ENCODE peak calls at places on chromosomes 16 and 17, in ten cellular contexts. Z is endodermal cell; U is ascending aorta; X is CD8-positive, alpha-beta T cell; A is AG09309; J is GM06990; T is gastrocnemius medialis; S is retinal pigment epithelial cell; B is prostate gland; H is mesothelial cell of epicardium. R is an unnamed sample.

GRCh38 chr17:14871921-14872320 is 393.2 kb downstream of the PMP22 start:
- DNase-seq in U (no peak), J (no peak), T (no peak), Z (no peak), A (peak), B (no peak), X (no peak), H (no peak), S (no peak), R (no peak)

GRCh38 chr16:79776243-79776884 is 175.8 kb upstream of the MAF start:
- DNase-seq in J (no peak), A (no peak), H (no peak), B (peak), U (no peak), X (no peak), Z (peak), T (peak), S (no peak), R (no peak)

GRCh38 chr17:33463887-33464286 is 170.8 kb upstream of the ASIC2 start:
- DNase-seq in S (no peak), A (no peak), J (no peak), H (no peak), U (no peak), X (no peak), B (no peak), Z (peak), T (no peak), R (no peak)

GRCh38 chr17:73304971-73305786 is 6.6 kb downstream of the CDC42EP4 start:
- DNase-seq in B (no peak), S (no peak), H (no peak), X (no peak), J (no peak), Z (peak), T (peak), A (no peak), U (no peak), R (no peak)

GRCh38 chr17:68036304-68037147 is 991 bp downstream of the KPNA2 start:
- DNase-seq in Z (no peak), B (no peak), S (no peak), J (no peak), H (no peak), A (no peak), U (no peak), X (no peak), T (no peak), R (no peak)

GRCh38 chr17:20200016-20200788 is 191.0 kb downstream of the SPECC1 start:
- DNase-seq in J (no peak), X (no peak), Z (peak), U (no peak), H (no peak), A (no peak), B (no peak), S (peak), T (no peak), R (no peak)

GRCh38 chr17:76527430-76528111 is 9.9 kb downstream of the CYGB start:
- DNase-seq in H (no peak), T (peak), A (no peak), B (no peak), Z (peak), J (peak), S (no peak), U (peak), X (peak), R (peak)

GRCh38 chr17:78170692-78171590 is 2.6 kb downstream of the SYNGR2 start:
- DNase-seq in U (no peak), S (no peak), J (no peak), A (no peak), B (no peak), X (no peak), T (no peak), Z (no peak), H (no peak), R (no peak)

GRCh38 chr17:82213251-82214011 is 789 bp upstream of the CCDC57 start:
- DNase-seq in S (no peak), T (peak), H (no peak), J (peak), Z (peak), U (no peak), A (no peak), X (no peak), B (no peak), R (peak)

GRCh38 chr17:51765558-51766145 is 392.9 kb downstream of the CA10 start:
- DNase-seq in J (no peak), S (no peak), T (no peak), A (no peak), Z (no peak), B (no peak), X (no peak), H (no peak), U (no peak), R (no peak)

GRCh38 chr16:23587726-23588125 is 8.4 kb downstream of the NDUFAB1 start:
- DNase-seq in S (peak), T (no peak), J (no peak), X (no peak), H (no peak), U (no peak), Z (no peak), A (peak), B (no peak), R (no peak)

GRCh38 chr16:81562174-81562849 is 117.7 kb downstream of the CMIP start:
- DNase-seq in U (no peak), T (no peak), A (no peak), Z (no peak), X (no peak), S (no peak), H (no peak), B (no peak), J (no peak), R (no peak)

DNA sequence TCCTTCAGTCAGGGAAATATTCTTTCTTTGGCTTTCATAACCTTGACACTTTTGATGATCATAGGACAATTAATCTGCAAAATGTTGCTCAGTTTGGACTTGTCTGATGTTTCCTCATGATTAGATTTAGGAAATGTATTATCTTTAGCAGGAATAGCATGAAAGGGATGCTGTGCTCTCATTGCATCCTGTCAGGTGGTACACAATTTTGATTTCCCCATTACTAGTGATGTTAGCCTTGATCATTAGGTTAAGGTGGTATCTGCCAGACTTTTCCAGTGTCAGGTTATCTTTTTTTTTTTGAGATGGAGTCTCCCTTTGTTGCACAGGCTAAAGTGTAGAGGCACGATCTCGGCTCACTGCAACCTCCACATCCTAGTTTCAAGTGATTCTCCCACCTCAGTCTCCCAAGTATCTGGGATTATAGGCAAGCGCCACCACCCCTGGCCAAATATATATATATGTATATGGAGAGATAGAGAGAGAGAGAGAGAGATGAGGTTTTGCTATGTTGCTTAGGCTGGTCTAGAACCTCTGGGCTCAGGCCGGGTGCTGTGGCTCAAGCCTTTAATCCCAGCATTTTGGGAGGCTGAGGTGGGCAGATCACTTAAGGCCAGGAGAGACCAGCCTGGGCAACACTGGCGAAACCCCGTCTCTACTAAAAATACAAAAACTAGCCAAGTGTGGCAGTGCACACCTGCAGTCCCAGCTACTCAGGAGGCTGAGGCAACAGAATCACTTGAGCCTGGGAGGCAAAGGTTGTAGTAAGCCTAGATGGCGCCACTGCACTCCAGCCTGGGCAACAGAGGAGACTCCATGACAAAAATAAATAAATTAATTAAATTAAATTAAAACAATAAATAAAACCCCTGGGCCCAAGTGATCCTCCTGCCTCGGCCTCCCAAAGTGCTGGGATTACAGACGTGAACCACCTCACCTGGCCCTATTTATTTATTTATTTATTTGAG is 15.8 kb upstream of the CAVIN1 start:
- DNase-seq in A (no peak), H (no peak), U (no peak), Z (peak), B (no peak), J (no peak), X (no peak), T (no peak), S (no peak), R (no peak)
- TF ChIP-seq CTCF in A (peak), H (no peak), U (no peak), Z (peak), B (no peak), J (peak), X (peak), T (peak), S (peak), R (no peak)

GRCh38 chr16:30569746-30570325 is 1.7 kb downstream of the ZNF688 start:
- DNase-seq in X (no peak), B (no peak), H (no peak), J (no peak), S (no peak), T (no peak), Z (no peak), A (no peak), U (no peak), R (no peak)
- TF ChIP-seq CTCF in X (no peak), B (no peak), H (no peak), J (no peak), S (no peak), T (no peak), Z (no peak), A (no peak), U (no peak), R (no peak)

GRCh38 chr16:69311533-69312388 is 611 bp downstream of the VPS4A start:
- DNase-seq in X (peak), J (no peak), H (no peak), U (no peak), A (no peak), Z (peak), B (no peak), T (no peak), S (no peak), R (no peak)
- TF ChIP-seq CTCF in X (no peak), J (peak), H (no peak), U (no peak), A (peak), Z (no peak), B (no peak), T (no peak), S (peak), R (no peak)

GRCh38 chr17:79925242-79925957 is 86.2 kb upstream of the CBX4 start:
- DNase-seq in J (no peak), U (no peak), H (no peak), A (no peak), S (no peak), T (peak), B (peak), X (no peak), Z (peak), R (no peak)
- TF ChIP-seq CTCF in J (no peak), U (no peak), H (no peak), A (peak), S (peak), T (no peak), B (no peak), X (no peak), Z (no peak), R (no peak)

DNA sequence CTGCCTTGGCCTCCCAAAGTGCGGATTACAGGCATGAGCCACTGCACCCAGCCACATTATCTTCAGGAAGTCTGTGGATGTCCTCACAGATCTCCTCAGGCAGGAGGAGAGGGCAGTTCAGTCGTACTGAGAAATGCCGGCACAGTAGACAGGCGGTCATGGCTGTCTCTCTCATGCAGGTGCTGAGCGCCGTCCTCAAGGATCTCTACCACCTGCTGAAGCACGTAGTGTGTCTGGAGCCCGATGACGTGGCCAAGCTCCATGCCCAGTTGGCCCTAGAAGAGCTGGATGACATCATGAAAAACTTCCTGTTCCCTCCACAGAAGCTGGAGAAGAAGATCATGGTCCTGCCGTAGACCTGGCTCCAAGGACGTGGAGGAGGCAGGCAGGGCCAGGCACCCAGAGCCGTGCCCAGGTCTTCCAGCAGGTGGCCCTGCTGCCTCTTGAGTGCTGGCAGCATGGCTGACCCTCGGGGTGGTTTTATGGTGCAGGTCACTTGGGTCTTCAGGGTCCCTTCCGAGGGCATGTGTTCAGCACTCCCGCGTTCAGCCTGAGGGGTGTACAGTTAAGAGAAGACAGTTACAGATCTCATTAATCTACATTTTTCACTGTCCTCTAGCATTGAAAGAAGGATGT is 22.0 kb upstream of the HAS3 start:
- DNase-seq in U (no peak), B (no peak), T (no peak), H (no peak), S (no peak), J (no peak), A (no peak), Z (peak), X (no peak), R (no peak)
- TF ChIP-seq CTCF in U (no peak), B (no peak), T (no peak), H (no peak), S (peak), J (peak), A (peak), Z (peak), X (no peak), R (no peak)

DNA sequence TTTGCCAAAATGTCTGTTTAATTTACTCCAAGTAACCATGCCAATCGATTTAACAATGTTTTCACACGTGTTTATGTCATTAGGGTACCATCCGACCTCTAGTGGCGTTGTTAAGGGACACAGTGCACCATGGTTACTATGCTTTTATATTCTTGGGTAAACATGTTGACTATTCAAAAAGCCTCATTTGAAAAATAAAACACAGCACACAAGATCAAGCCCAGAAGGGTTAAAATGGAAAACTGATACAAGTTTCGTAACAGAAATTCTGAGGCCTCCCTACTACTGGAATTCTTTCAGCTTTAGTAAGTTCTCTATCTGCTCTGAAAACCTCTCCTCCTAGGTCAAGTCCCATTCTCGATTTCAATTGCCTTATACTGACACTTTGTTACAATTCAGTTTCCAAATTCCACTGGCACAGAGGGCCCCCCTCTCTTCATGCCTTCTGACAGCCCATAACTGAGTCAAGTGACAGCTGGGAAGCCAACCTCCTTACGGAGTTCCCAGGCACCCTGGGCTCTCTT is 2.1 kb downstream of the CFAP20 start:
- DNase-seq in B (no peak), S (no peak), U (no peak), H (no peak), X (no peak), A (peak), Z (no peak), J (no peak), T (no peak), R (no peak)
- TF ChIP-seq CTCF in B (peak), S (peak), U (no peak), H (no peak), X (peak), A (peak), Z (peak), J (peak), T (peak), R (no peak)

GRCh38 chr17:79612468-79613194 is 1.8 kb upstream of the RBFOX3 start:
- DNase-seq in U (no peak), H (peak), Z (peak), B (no peak), X (peak), J (peak), A (no peak), S (no peak), T (no peak), R (no peak)
- TF ChIP-seq CTCF in U (no peak), H (peak), Z (peak), B (peak), X (peak), J (peak), A (peak), S (peak), T (no peak), R (no peak)

GRCh38 chr17:36464765-36465088 is 21.8 kb upstream of the ZNHIT3 start:
- DNase-seq in Z (peak), B (no peak), U (no peak), A (no peak), H (no peak), X (no peak), T (no peak), J (no peak), S (no peak), R (no peak)

GRCh38 chr17:36460265-36460937 is 26.1 kb upstream of the ZNHIT3 start:
- DNase-seq in T (no peak), S (no peak), A (no peak), X (no peak), Z (no peak), J (no peak), H (no peak), U (no peak), B (no peak), R (no peak)

GRCh38 chr17:36459601-36460000 is 26.9 kb upstream of the ZNHIT3 start:
- DNase-seq in B (no peak), J (no peak), U (no peak), X (no peak), H (no peak), A (no peak), Z (peak), S (no peak), T (no peak), R (no peak)

GRCh38 chr17:36461330-36462110 is 25.0 kb upstream of the ZNHIT3 start:
- DNase-seq in X (no peak), J (no peak), Z (peak), S (no peak), T (no peak), B (no peak), U (no peak), H (no peak), A (no peak), R (no peak)

DNA sequence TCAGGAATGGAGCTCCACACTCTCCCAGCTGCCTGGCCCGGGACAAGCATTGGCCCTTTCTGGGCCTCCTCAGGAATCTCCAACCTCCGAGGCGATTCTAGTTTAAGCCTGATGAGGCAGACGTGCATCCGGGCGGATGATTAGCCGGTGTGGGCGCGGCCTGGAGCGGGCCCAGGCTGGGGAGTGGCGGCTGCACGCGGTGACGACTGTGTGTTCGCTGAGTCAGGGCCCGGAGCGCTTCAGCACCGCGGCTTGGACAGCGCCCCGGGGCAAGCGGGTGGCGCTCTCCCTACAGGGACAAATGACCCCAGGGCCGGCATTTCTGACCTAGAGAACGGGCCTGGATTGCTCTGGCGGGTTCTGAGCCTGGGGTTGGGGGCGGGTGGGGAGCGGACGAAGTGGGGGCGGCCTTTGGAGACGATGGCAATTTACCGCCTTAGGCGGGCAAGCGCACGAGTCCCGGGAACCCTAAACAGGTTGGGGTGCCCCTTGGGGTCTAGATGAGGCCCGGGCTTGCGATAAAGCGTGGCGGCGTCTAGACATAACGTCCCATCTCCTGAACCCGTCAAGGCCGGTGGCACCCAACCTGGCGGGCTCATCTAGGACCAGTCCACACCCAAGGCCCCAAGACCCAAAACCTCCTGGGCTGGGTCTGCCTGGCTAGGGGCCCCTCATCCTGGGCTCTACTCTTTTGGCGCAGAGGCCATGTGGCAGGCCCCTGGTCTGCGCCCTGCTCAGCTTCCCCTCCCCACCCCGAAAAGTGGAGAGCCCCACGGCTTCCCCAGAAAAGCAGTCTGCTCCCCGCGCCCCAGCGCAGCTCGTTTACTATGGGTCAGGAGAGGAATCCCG is 22.3 kb upstream of the ZNHIT3 start:
- DNase-seq in T (no peak), J (peak), Z (peak), B (peak), A (no peak), H (peak), X (no peak), S (peak), U (no peak), R (no peak)
- TF ChIP-seq CTCF in T (no peak), J (no peak), Z (peak), B (no peak), A (peak), H (no peak), X (no peak), S (peak), U (no peak), R (no peak)

GRCh38 chr17:57915532-57915931 is 39.7 kb downstream of the CUEDC1 start:
- DNase-seq in A (no peak), J (no peak), Z (peak), X (no peak), S (no peak), B (no peak), H (no peak), U (no peak), T (no peak), R (no peak)

GRCh38 chr17:57918017-57918895 is 37.0 kb downstream of the CUEDC1 start:
- DNase-seq in X (no peak), U (no peak), B (no peak), Z (peak), H (no peak), S (no peak), A (no peak), J (no peak), T (no peak), R (no peak)

GRCh38 chr17:57915980-57916757 is 39.0 kb downstream of the CUEDC1 start:
- DNase-seq in J (no peak), A (no peak), B (no peak), X (no peak), S (no peak), Z (peak), U (no peak), T (no peak), H (no peak), R (no peak)

GRCh38 chr17:57914274-57915147 is 40.7 kb downstream of the CUEDC1 start:
- DNase-seq in Z (peak), X (no peak), S (no peak), A (no peak), U (no peak), J (no peak), H (no peak), T (no peak), B (no peak), R (no peak)

GRCh38 chr17:57916925-57917858 is 38.0 kb downstream of the CUEDC1 start:
- DNase-seq in S (no peak), T (peak), A (no peak), X (no peak), J (no peak), Z (peak), U (no peak), H (no peak), B (no peak), R (no peak)
- TF ChIP-seq CTCF in S (no peak), T (no peak), A (no peak), X (no peak), J (no peak), Z (no peak), U (no peak), H (no peak), B (no peak), R (no peak)

R was measured in omental fat pad.